ENCODE peak calls at places on chromosomes 11 and 22, in seven cellular contexts. E, B, O, F, K, Y and G are unnamed samples. For H3K79me1, the result is how much of the 10 kb centered on the place peaks cover.

GRCh38 chr11:130531061-130531460 is 82.6 kb downstream of the ADAMTS15 start:
- DNase-seq in Y (no peak), K (no peak), F (no peak), O (no peak), E (no peak), B (no peak), G (no peak)

GRCh38 chr11:96905084-96905641 is 515.4 kb downstream of the JRKL start:
- DNase-seq in Y (no peak), B (no peak), O (no peak), K (no peak), F (no peak), E (no peak), G (no peak)

GRCh38 chr11:69446108-69446507 is 35.4 kb upstream of the LINC01488 start:
- DNase-seq in Y (no peak), E (no peak), F (no peak), B (no peak), K (no peak), O (no peak), G (no peak)

GRCh38 chr11:128420943-128421342 is 166.4 kb downstream of the ETS1 start:
- DNase-seq in F (peak), O (no peak), K (no peak), B (no peak), E (peak), Y (peak), G (no peak)

GRCh38 chr22:49371325-49372110 is 456.2 kb downstream of the BRD1 start:
- DNase-seq in O (no peak), F (no peak), E (no peak), Y (no peak), B (no peak), K (peak), G (no peak)

GRCh38 chr22:45578524-45579147 is 76.0 kb downstream of the FBLN1 start:
- DNase-seq in B (no peak), Y (no peak), O (no peak), K (no peak), F (no peak), E (no peak), G (no peak)

GRCh38 chr22:43467171-43467570 is 55.4 kb downstream of the MPPED1 start:
- DNase-seq in O (no peak), B (no peak), Y (no peak), F (no peak), K (no peak), E (no peak), G (no peak)

GRCh38 chr11:11476971-11477645 is 124.1 kb upstream of the CSNK2A3 start:
- DNase-seq in K (no peak), B (no peak), E (no peak), O (no peak), Y (no peak), F (no peak), G (no peak)

GRCh38 chr11:35593143-35593542 is 25.1 kb upstream of the FJX1 start:
- DNase-seq in O (peak), K (no peak), Y (no peak), F (peak), E (peak), B (no peak), G (no peak)

GRCh38 chr22:44127353-44127752 is 53.4 kb upstream of the PARVG start:
- DNase-seq in F (no peak), O (no peak), B (no peak), K (no peak), E (no peak), Y (no peak), G (no peak)

GRCh38 chr22:38712496-38713207 is 6.9 kb downstream of the GTPBP1 start:
- DNase-seq in E (no peak), Y (no peak), F (no peak), K (no peak), B (no peak), O (peak), G (peak)

GRCh38 chr11:64367931-64368672 is 9.1 kb downstream of the RPS6KA4 start:
- DNase-seq in E (no peak), O (no peak), K (peak), F (no peak), Y (no peak), B (no peak), G (no peak)

GRCh38 chr11:126736682-126737404 is 263.7 kb downstream of the KIRREL3 start:
- DNase-seq in O (no peak), B (no peak), Y (no peak), F (no peak), E (no peak), K (no peak), G (no peak)

GRCh38 chr22:32665676-32666075 is 135.8 kb upstream of the TIMP3 start:
- DNase-seq in E (peak), K (no peak), F (peak), B (no peak), O (no peak), Y (peak), G (no peak)

GRCh38 chr11:130213979-130214281 is 54.3 kb downstream of the ST14 start:
- DNase-seq in F (no peak), Y (no peak), K (peak), E (no peak), O (no peak), B (no peak), G (no peak)

GRCh38 chr22:44463151-44463550 is 34.9 kb downstream of the RTL6 start:
- DNase-seq in K (no peak), F (no peak), E (no peak), Y (no peak), O (no peak), B (no peak), G (no peak)

GRCh38 chr22:41762980-41763779 is 37.3 kb upstream of the CCDC134 start:
- DNase-seq in K (peak), O (peak), F (no peak), E (no peak), Y (peak), B (peak), G (peak)

GRCh38 chr11:119222891-119223290 is 16.8 kb downstream of the CBL start:
- DNase-seq in O (no peak), E (no peak), Y (peak), F (no peak), K (no peak), B (no peak), G (no peak)

GRCh38 chr11:71139516-71140205 is 112.7 kb downstream of the SHANK2 start:
- DNase-seq in O (no peak), F (peak), E (no peak), Y (no peak), B (no peak), K (no peak), G (no peak)

GRCh38 chr22:39214006-39214382 is 30.8 kb downstream of the PDGFB start:
- DNase-seq in E (no peak), O (no peak), K (no peak), F (no peak), B (no peak), Y (peak), G (no peak)

GRCh38 chr11:7098235-7098832 is 9.5 kb downstream of the RBMXL2 start:
- DNase-seq in E (peak), F (peak), B (no peak), Y (peak), O (peak), K (no peak), G (peak)

GRCh38 chr11:43997022-43997665 is 50.6 kb upstream of the ACCSL start:
- DNase-seq in E (no peak), Y (no peak), B (no peak), K (no peak), F (no peak), O (no peak), G (no peak)

GRCh38 chr11:32088117-32088941 is 2.5 kb upstream of the RCN1 start:
- DNase-seq in F (peak), E (peak), O (peak), K (no peak), B (no peak), Y (peak), G (no peak)

GRCh38 chr11:30395751-30396150 is 72.8 kb downstream of the ARL14EP start:
- DNase-seq in K (no peak), Y (no peak), F (no peak), E (no peak), B (no peak), O (no peak), G (no peak)

GRCh38 chr11:119450590-119450989 is 27.6 kb upstream of the THY1 start:
- DNase-seq in B (no peak), Y (no peak), K (no peak), O (no peak), F (peak), E (peak), G (no peak)

GRCh38 chr22:37120569-37121340 is 11.2 kb upstream of the TMPRSS6 start:
- DNase-seq in Y (peak), E (no peak), K (no peak), O (peak), B (no peak), F (no peak), G (no peak)

GRCh38 chr22:39384750-39385480 is 14.7 kb upstream of the TAB1 start:
- DNase-seq in K (peak), E (peak), F (peak), O (peak), B (peak), Y (peak), G (peak)

GRCh38 chr11:8359521-8359920 is 95.8 kb upstream of the LMO1 start:
- DNase-seq in Y (no peak), B (no peak), E (no peak), F (no peak), K (no peak), O (no peak), G (no peak)

GRCh38 chr11:19072464-19072863 is 11.9 kb upstream of the MRGPRX2 start:
- DNase-seq in B (no peak), K (no peak), Y (no peak), O (no peak), F (no peak), E (no peak), G (no peak)

GRCh38 chr22:39498368-39498767 is 3.7 kb upstream of the MIEF1 start:
- DNase-seq in B (no peak), K (no peak), F (no peak), O (no peak), Y (no peak), E (no peak), G (no peak)

GRCh38 chr11:130146797-130147196 is 12.8 kb upstream of the ST14 start:
- DNase-seq in E (no peak), F (no peak), B (no peak), Y (peak), O (no peak), K (no peak), G (no peak)

GRCh38 chr11:76782526-76783293 is 446 bp upstream of the TSKU start:
- DNase-seq in E (peak), Y (peak), K (peak), F (peak), O (peak), B (no peak), G (peak)

GRCh38 chr11:2772544-2773031 is 72.8 kb upstream of the KCNQ1OT1 start:
- DNase-seq in E (peak), O (no peak), F (peak), Y (no peak), B (no peak), K (no peak), G (no peak)

GRCh38 chr22:45540122-45540521 is 37.4 kb downstream of the FBLN1 start:
- DNase-seq in O (no peak), E (peak), K (no peak), Y (no peak), F (no peak), B (no peak), G (no peak)

GRCh38 chr11:43396617-43397016 is 37.9 kb downstream of the TTC17 start:
- DNase-seq in E (no peak), K (no peak), B (no peak), O (peak), F (no peak), Y (peak), G (no peak)

GRCh38 chr11:15795378-15795777 is 561.0 kb downstream of the SOX6 start:
- DNase-seq in Y (no peak), O (no peak), E (no peak), K (no peak), B (no peak), F (no peak), G (no peak)

GRCh38 chr11:15805726-15806125 is 550.6 kb downstream of the SOX6 start:
- DNase-seq in Y (no peak), E (no peak), K (no peak), B (no peak), F (no peak), O (no peak), G (no peak)

GRCh38 chr11:15801126-15801525 is 555.2 kb downstream of the SOX6 start:
- DNase-seq in Y (peak), E (no peak), O (no peak), F (no peak), B (no peak), K (no peak), G (no peak)

GRCh38 chr11:15801616-15802015 is 554.7 kb downstream of the SOX6 start:
- DNase-seq in Y (peak), F (no peak), K (no peak), E (no peak), B (no peak), O (no peak), G (no peak)

GRCh38 chr11:15800121-15800800 is 556.1 kb downstream of the SOX6 start:
- DNase-seq in K (no peak), Y (peak), B (no peak), E (peak), F (peak), O (peak), G (no peak)
- H3K4me2 ChIP-seq in K (no peak), Y (no peak), B (no peak), E (no peak), F (peak), O (no peak), G (no peak)

DNA sequence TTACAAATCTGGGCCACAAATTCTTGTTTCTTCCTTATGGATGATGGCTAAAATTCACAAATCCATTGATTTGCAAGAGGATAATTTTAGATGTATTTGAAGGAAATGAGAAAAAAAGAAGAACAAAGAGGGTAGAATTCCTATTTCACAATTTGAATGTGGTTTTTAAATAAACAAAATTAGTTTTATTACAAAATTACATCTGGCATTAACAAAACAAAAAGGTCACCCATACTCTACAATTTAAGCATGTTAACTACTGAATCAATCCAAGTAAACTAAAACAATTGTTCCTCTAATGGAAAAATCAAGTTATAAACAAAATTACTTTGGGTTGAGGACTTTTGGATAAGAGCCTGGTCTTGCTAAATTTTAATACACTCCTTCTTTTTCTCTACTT is 242.0 kb downstream of the METTL15 start:
- DNase-seq in E (no peak), Y (no peak), O (no peak), K (no peak), F (no peak), B (no peak), G (no peak)
- H3K79me1 ChIP-seq in E (under half), Y (under half), O (under half), K (under half), F (under half), B (under half), G (under half)

GRCh38 chr22:24096401-24097115 is 84.7 kb upstream of the SUSD2 start:
- DNase-seq in F (no peak), E (no peak), Y (no peak), B (no peak), O (no peak), K (no peak), G (no peak)

GRCh38 chr22:24094966-24095365 is 83.9 kb downstream of the CABIN1 start:
- DNase-seq in B (no peak), F (no peak), E (no peak), K (no peak), O (no peak), Y (no peak), G (no peak)

GRCh38 chr22:24095816-24096215 is 84.7 kb downstream of the CABIN1 start:
- DNase-seq in K (no peak), Y (no peak), F (no peak), E (no peak), O (no peak), B (no peak), G (no peak)

GRCh38 chr22:24091551-24092420 is 80.7 kb downstream of the CABIN1 start:
- DNase-seq in Y (no peak), B (no peak), F (no peak), E (no peak), O (no peak), K (no peak), G (no peak)

DNA sequence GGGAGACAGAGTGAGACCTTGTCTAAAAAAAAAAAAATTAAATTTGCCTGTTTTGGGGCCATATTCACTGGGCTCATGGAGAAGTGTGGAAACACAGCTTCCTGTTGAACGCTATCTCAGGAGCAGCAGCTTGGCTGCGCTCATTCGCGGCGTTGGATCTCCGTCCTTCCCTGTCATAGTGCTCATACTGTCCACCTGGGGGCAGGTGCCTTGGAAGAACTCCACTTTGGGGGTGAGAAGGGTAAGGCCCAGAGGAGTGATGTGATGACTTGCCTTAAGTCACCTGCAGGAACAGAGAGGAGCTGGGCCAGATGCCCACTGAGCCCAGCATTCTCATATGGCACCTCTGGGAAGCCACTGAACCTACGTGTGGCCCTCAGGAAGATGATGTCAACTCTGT is 82.8 kb downstream of the CABIN1 start:
- DNase-seq in F (no peak), E (no peak), O (peak), B (no peak), Y (no peak), K (no peak), G (no peak)
- H4K8ac ChIP-seq in F (no peak), E (no peak), O (no peak), B (no peak), Y (no peak), K (no peak), G (no peak)

GRCh38 chr22:33851240-33851639 is 69.0 kb downstream of the LARGE1 start:
- DNase-seq in K (no peak), B (no peak), O (no peak), Y (no peak), F (peak), E (peak), G (no peak)
- H3K4me2 ChIP-seq in K (peak), B (peak), O (no peak), Y (no peak), F (peak), E (no peak), G (no peak)

DNA sequence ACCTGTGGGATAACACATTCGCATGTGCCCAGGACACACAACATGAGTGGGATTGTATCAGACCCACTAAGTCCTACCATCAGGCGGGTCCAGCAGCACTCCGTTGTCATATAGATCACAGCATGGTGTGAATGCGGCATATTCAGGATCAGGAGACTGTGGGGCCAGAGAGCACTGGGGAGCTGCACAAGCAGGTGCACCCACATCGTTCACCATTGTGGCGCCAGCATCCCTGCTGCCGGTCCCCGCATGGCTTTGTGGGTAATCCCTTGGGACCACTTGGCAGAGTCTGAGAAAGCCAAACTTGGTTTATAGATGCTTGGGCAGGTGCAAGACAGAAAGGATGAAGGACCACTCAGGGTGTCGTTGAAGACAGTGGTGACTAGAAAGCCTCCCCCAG is 201.6 kb upstream of the B3GAT1 start:
- DNase-seq in E (no peak), F (no peak), B (peak), K (no peak), Y (no peak), O (no peak), G (no peak)
- H3K79me1 ChIP-seq in E (under half), F (under half), B (under half), K (under half), Y (under half), O (under half), G (under half)

DNA sequence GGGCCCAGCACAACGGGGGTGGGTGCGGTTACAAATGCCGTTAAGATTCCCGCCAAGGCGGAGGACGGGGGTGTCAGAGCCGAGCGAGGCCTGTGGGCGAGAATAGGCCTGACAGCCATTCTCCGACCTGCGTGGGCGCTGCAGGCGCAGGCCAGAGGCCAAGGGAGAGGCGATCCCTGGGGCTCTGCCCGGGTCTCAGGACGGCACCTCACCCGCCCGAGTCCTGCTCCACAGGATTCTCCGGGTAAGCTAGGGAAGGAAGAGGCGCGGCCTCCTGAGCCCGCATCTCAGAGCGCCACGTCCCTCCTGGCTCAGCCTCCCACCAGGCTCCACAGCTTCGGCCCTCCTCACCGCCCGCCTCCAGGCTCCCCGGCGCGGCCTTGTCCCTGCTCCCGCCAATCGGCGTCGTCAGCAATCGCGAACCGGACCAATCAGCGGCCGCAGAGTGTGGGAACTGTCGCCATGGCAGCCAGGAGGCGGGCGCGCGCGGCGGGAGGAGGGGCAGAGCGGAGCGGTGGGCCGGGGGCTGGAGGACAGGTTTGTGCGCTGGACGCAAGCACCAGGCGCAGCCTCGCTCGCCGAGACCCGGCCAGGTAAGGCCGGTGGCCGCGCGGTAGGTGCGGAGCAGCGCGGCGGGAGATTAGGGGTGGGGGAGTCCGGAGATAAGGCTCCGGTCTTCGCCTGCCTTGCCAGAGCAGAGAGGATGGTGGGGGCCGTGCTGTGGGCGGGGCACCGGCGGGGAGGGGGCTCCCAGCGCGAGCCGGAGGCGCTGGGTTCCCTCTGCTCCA is at the start of gene NUCB2:
- DNase-seq in B (peak), E (peak), K (peak), Y (peak), F (peak), O (peak), G (peak)
- H4K8ac ChIP-seq in B (peak), E (peak), K (no peak), Y (peak), F (peak), O (peak), G (peak)